ENCODE peak calls at places on chromosome 4, in five cellular contexts. W is heart left ventricle, X is ovary, K is transverse colon, H is tibial nerve. O is an unnamed sample.

GRCh38 chr4:143241892-143242291 is 57.2 kb downstream of the USP38 start:
- DNase-seq in W (no peak), X (no peak), K (no peak), H (no peak), O (peak)

GRCh38 chr4:142353149-142353738 is 492.9 kb downstream of the INPP4B start:
- DNase-seq in W (no peak), X (no peak), K (no peak), H (no peak), O (no peak)

GRCh38 chr4:154503598-154503997 is 12.0 kb upstream of the DCHS2 start:
- DNase-seq in W (no peak), X (no peak), K (no peak), H (no peak), O (no peak)

GRCh38 chr4:1910643-1911042 is 39.5 kb downstream of the NSD2 start:
- DNase-seq in W (no peak), X (no peak), K (peak), H (no peak), O (no peak)

GRCh38 chr4:77432702-77433101 is 172.9 kb upstream of the CXCL13 start:
- DNase-seq in W (no peak), X (no peak), K (no peak), H (no peak), O (no peak)

GRCh38 chr4:147071341-147071740 is 125.7 kb upstream of the TTC29 start:
- DNase-seq in W (no peak), X (no peak), K (no peak), H (no peak), O (no peak)

GRCh38 chr4:48360285-48360965 is 19.1 kb downstream of the SLAIN2 start:
- DNase-seq in W (no peak), X (no peak), K (no peak), H (no peak), O (peak)

GRCh38 chr4:71333960-71334951 is 4.6 kb upstream of the SLC4A4 start:
- DNase-seq in W (no peak), X (no peak), K (no peak), H (no peak), O (peak)

GRCh38 chr4:85498068-85498733 is 23.3 kb downstream of the ARHGAP24 start:
- DNase-seq in W (peak), X (peak), K (peak), H (no peak), O (peak)

GRCh38 chr4:64857198-64857597 is 447.9 kb upstream of the TECRL start:
- DNase-seq in W (no peak), X (no peak), K (no peak), H (no peak), O (no peak)

GRCh38 chr4:123106741-123107140 is 184.3 kb upstream of the NUDT6 start:
- DNase-seq in W (no peak), X (no peak), K (no peak), H (no peak), O (no peak)

GRCh38 chr4:100114909-100115308 is 75.4 kb downstream of the DDIT4L start:
- DNase-seq in W (no peak), X (no peak), K (no peak), H (no peak), O (no peak)

GRCh38 chr4:21795091-21795490 is 153.5 kb downstream of the KCNIP4 start:
- DNase-seq in W (no peak), X (no peak), K (no peak), H (no peak), O (no peak)

GRCh38 chr4:82128355-82128754 is 245.4 kb downstream of the HNRNPD start:
- DNase-seq in W (no peak), X (no peak), K (no peak), H (no peak), O (no peak)

GRCh38 chr4:38141808-38142500 is 181.8 kb downstream of the PTTG2 start:
- DNase-seq in W (no peak), X (no peak), K (no peak), H (no peak), O (no peak)

GRCh38 chr4:84032372-84032771 is 466.7 kb downstream of the NKX6-1 start:
- DNase-seq in W (no peak), X (no peak), K (no peak), H (no peak), O (no peak)

GRCh38 chr4:138672393-138672976 is 343.1 kb upstream of the NOCT start:
- DNase-seq in W (no peak), X (no peak), K (no peak), H (no peak), O (no peak)

GRCh38 chr4:161823450-161823849 is 340.4 kb downstream of the FSTL5 start:
- DNase-seq in W (no peak), X (no peak), K (no peak), H (no peak), O (no peak)

GRCh38 chr4:3374011-3374645 is 67.6 kb upstream of the HGFAC start:
- DNase-seq in W (peak), X (no peak), K (no peak), H (no peak), O (no peak)

GRCh38 chr4:73573794-73574528 is 46.3 kb downstream of the RASSF6 start:
- DNase-seq in W (peak), X (peak), K (peak), H (peak), O (peak)

GRCh38 chr4:7507381-7507780 is 72.7 kb upstream of the PSAPL1 start:
- DNase-seq in W (no peak), X (no peak), K (no peak), H (no peak), O (no peak)

GRCh38 chr4:186606593-186606992 is 51.2 kb upstream of the MTNR1A start:
- DNase-seq in W (no peak), X (no peak), K (no peak), H (no peak), O (no peak)

GRCh38 chr4:147480891-147481576 is at the start of gene EDNRA:
- DNase-seq in W (peak), X (peak), K (no peak), H (no peak), O (no peak)

GRCh38 chr4:129095811-129096454 is at the start of gene C4orf33:
- DNase-seq in W (peak), X (peak), K (peak), H (peak), O (no peak)

GRCh38 chr4:144421839-144422565 is 224.0 kb upstream of the HHIP start:
- DNase-seq in W (no peak), X (no peak), K (no peak), H (no peak), O (peak)

GRCh38 chr4:8856835-8857590 is 14.6 kb downstream of the HMX1 start:
- DNase-seq in W (no peak), X (no peak), K (no peak), H (no peak), O (no peak)

GRCh38 chr4:55910140-55910539 is 38.6 kb upstream of the CEP135 start:
- DNase-seq in W (no peak), X (no peak), K (no peak), H (no peak), O (peak)

DNA sequence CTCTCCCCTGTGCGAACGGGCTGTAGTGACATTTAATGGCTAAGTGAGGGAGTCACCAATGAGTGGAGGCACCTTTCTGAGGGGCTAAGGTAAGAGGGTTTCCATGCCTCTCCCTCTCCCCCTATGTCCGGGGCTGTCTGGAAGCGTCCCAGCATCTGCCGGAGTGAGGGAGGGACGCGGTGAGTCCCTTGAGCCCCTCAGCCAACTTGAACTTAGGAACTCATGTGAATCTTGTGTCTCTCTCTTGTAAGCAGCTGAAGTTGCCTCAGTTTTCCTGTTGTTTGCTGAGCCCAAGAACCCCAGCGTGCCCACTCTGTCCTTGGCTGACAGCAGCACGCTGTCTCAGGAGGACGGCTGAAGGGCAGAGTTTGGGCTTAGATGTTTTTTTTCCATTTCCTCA is 42.2 kb downstream of the DCTD start:
- DNase-seq in W (no peak), X (no peak), K (no peak), H (no peak), O (no peak)
- H3K27ac ChIP-seq in W (no peak), X (no peak), K (no peak), H (no peak), O (no peak)

GRCh38 chr4:151574968-151575367 is 166.0 kb downstream of the FHIP1A start:
- DNase-seq in W (no peak), X (no peak), K (no peak), H (no peak), O (no peak)
- H3K27ac ChIP-seq in W (no peak), X (no peak), K (peak), H (no peak), O (no peak)

GRCh38 chr4:139912423-139912822 is 241.6 kb downstream of the MAML3 start:
- DNase-seq in W (no peak), X (no peak), K (no peak), H (no peak), O (no peak)
- H3K27ac ChIP-seq in W (no peak), X (no peak), K (no peak), H (no peak), O (no peak)

DNA sequence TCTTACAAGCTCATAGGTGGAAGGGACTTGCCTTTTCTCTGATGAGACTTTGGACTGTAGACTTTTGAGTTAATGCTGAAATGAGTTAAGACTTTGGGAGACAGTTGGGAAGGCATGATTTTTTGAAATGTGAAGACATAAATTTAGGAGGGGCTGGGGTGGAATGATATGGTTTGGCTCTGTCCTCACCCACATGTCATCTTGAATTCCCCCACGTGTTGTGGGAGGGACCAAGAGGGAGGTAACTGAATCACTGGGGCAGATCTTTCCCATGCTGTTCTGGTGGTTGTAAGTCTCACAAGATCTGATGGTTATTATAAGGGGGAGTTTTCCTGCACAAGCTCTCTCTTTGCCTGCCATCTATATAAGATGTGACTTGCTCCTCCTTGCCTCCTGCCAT is 777.9 kb downstream of the CENPC start:
- DNase-seq in W (no peak), X (no peak), K (no peak), H (no peak), O (no peak)
- H3K27ac ChIP-seq in W (no peak), X (no peak), K (no peak), H (no peak), O (no peak)

GRCh38 chr4:53315300-53315699 is 50.6 kb downstream of the SCFD2 start:
- DNase-seq in W (no peak), X (no peak), K (peak), H (no peak), O (no peak)
- H3K27ac ChIP-seq in W (no peak), X (no peak), K (no peak), H (no peak), O (no peak)

GRCh38 chr4:19266566-19266965 is 985.1 kb upstream of the SLIT2 start:
- DNase-seq in W (no peak), X (no peak), K (no peak), H (no peak), O (no peak)
- H3K27ac ChIP-seq in W (no peak), X (no peak), K (no peak), H (no peak), O (no peak)

GRCh38 chr4:26074672-26075071 is 160.7 kb downstream of the SMIM20 start:
- DNase-seq in W (peak), X (no peak), K (no peak), H (no peak), O (no peak)

GRCh38 chr4:26076000-26076587 is 162.1 kb downstream of the SMIM20 start:
- DNase-seq in W (no peak), X (no peak), K (no peak), H (no peak), O (no peak)

GRCh38 chr4:26071688-26072087 is 157.7 kb downstream of the SMIM20 start:
- DNase-seq in W (no peak), X (no peak), K (no peak), H (no peak), O (no peak)

GRCh38 chr4:26075588-26075987 is 161.6 kb downstream of the SMIM20 start:
- DNase-seq in W (no peak), X (no peak), K (no peak), H (no peak), O (no peak)

GRCh38 chr4:26073886-26074560 is 160.0 kb downstream of the SMIM20 start:
- DNase-seq in W (no peak), X (no peak), K (no peak), H (no peak), O (no peak)
- H3K27ac ChIP-seq in W (no peak), X (no peak), K (peak), H (no peak), O (no peak)

O was measured in epithelial cell of prostate.